ENCODE peak calls at places on chromosomes 6 and 20, in six cellular contexts. One of them, this sample, is unnamed.

GRCh38 chr6:5034328-5034727 is 30.5 kb upstream of the RPP40 start:
- DNase-seq in GM12878: no peak
- DNase-seq in GM12891: no peak
- DNase-seq in H1: no peak
- DNase-seq in HepG2: no peak
- DNase-seq in K562: no peak
- DNase-seq in this sample: no peak

GRCh38 chr20:10469599-10469998 is 34.5 kb downstream of the SLX4IP start:
- DNase-seq in K562: no peak
- DNase-seq in H1: peak
- DNase-seq in GM12878: no peak
- DNase-seq in GM12891: no peak
- DNase-seq in HepG2: peak
- DNase-seq in this sample: no peak

GRCh38 chr6:54102239-54102638 is 9.0 kb upstream of the MLIP start:
- DNase-seq in HepG2: no peak
- DNase-seq in GM12878: no peak
- DNase-seq in H1: no peak
- DNase-seq in GM12891: no peak
- DNase-seq in K562: no peak
- DNase-seq in this sample: no peak

GRCh38 chr6:108677357-108677756 is 116.6 kb downstream of the FOXO3 start:
- DNase-seq in GM12891: no peak
- DNase-seq in HepG2: no peak
- DNase-seq in H1: no peak
- DNase-seq in GM12878: no peak
- DNase-seq in K562: no peak
- DNase-seq in this sample: no peak

GRCh38 chr6:31736768-31737314 is 511 bp upstream of the CLIC1 start:
- DNase-seq in K562: no peak
- DNase-seq in GM12878: no peak
- DNase-seq in HepG2: peak
- DNase-seq in H1: no peak
- DNase-seq in GM12891: no peak
- DNase-seq in this sample: no peak

GRCh38 chr20:24106801-24107158 is 118.2 kb upstream of the GGTLC1 start:
- DNase-seq in HepG2: no peak
- DNase-seq in GM12891: no peak
- DNase-seq in H1: no peak
- DNase-seq in GM12878: no peak
- DNase-seq in K562: no peak
- DNase-seq in this sample: no peak

GRCh38 chr6:108592371-108593337 is 31.9 kb downstream of the FOXO3 start:
- DNase-seq in K562: peak
- DNase-seq in GM12891: no peak
- DNase-seq in H1: no peak
- DNase-seq in HepG2: no peak
- DNase-seq in GM12878: peak
- DNase-seq in this sample: peak

GRCh38 chr6:158972241-158973233 is 27.5 kb downstream of the RSPH3 start:
- DNase-seq in GM12878: peak
- DNase-seq in H1: no peak
- DNase-seq in HepG2: peak
- DNase-seq in GM12891: peak
- DNase-seq in K562: peak
- DNase-seq in this sample: no peak

GRCh38 chr20:16530201-16530681 is 43.0 kb downstream of the KIF16B start:
- DNase-seq in GM12878: no peak
- DNase-seq in H1: no peak
- DNase-seq in HepG2: peak
- DNase-seq in K562: no peak
- DNase-seq in GM12891: no peak
- DNase-seq in this sample: no peak

GRCh38 chr6:159790947-159791598 is 806 bp downstream of the MRPL18 start:
- DNase-seq in HepG2: no peak
- DNase-seq in GM12891: no peak
- DNase-seq in H1: no peak
- DNase-seq in K562: no peak
- DNase-seq in GM12878: no peak
- DNase-seq in this sample: no peak

GRCh38 chr20:35820715-35821114 is 48.9 kb downstream of the PHF20 start:
- DNase-seq in H1: no peak
- DNase-seq in K562: no peak
- DNase-seq in GM12878: no peak
- DNase-seq in GM12891: no peak
- DNase-seq in HepG2: no peak
- DNase-seq in this sample: no peak

GRCh38 chr6:164439331-164439730 is 870.1 kb downstream of the C6orf118 start:
- DNase-seq in H1: no peak
- DNase-seq in GM12891: no peak
- DNase-seq in K562: no peak
- DNase-seq in HepG2: no peak
- DNase-seq in GM12878: no peak
- DNase-seq in this sample: no peak

GRCh38 chr6:89597988-89598387 is 40.6 kb downstream of the LYRM2 start:
- DNase-seq in HepG2: peak
- DNase-seq in GM12878: no peak
- DNase-seq in K562: no peak
- DNase-seq in H1: no peak
- DNase-seq in GM12891: no peak
- DNase-seq in this sample: no peak

GRCh38 chr6:36337814-36338213 is 1.1 kb upstream of the BNIP5 start:
- DNase-seq in H1: no peak
- DNase-seq in HepG2: no peak
- DNase-seq in GM12878: no peak
- DNase-seq in K562: no peak
- DNase-seq in GM12891: no peak
- DNase-seq in this sample: no peak

GRCh38 chr6:36335465-36336209 is 1.1 kb downstream of the BNIP5 start:
- DNase-seq in GM12891: no peak
- DNase-seq in H1: no peak
- DNase-seq in K562: no peak
- DNase-seq in HepG2: no peak
- DNase-seq in GM12878: no peak
- DNase-seq in this sample: no peak

GRCh38 chr6:36336210-36336588 is 489 bp downstream of the BNIP5 start:
- DNase-seq in HepG2: no peak
- DNase-seq in GM12878: no peak
- DNase-seq in K562: no peak
- DNase-seq in H1: no peak
- DNase-seq in GM12891: no peak
- DNase-seq in this sample: no peak

GRCh38 chr6:36334832-36335459 is 1.7 kb downstream of the BNIP5 start:
- DNase-seq in GM12878: no peak
- DNase-seq in HepG2: peak
- DNase-seq in H1: no peak
- DNase-seq in K562: no peak
- DNase-seq in GM12891: no peak
- DNase-seq in this sample: no peak

GRCh38 chr6:36336779-36337194 is at the start of gene BNIP5:
- DNase-seq in HepG2: no peak
- DNase-seq in K562: no peak
- DNase-seq in GM12891: no peak
- DNase-seq in H1: no peak
- DNase-seq in GM12878: no peak
- DNase-seq in this sample: no peak
- TF ChIP-seq POLR2A in HepG2: no peak
- TF ChIP-seq POLR2A in K562: no peak
- TF ChIP-seq POLR2A in GM12891: no peak
- TF ChIP-seq POLR2A in H1: no peak
- TF ChIP-seq POLR2A in GM12878: no peak
- TF ChIP-seq POLR2A in this sample: no peak

GRCh38 chr6:116924245-116924644 is 47.2 kb downstream of the RFX6 start:
- DNase-seq in GM12878: no peak
- DNase-seq in HepG2: peak
- DNase-seq in K562: no peak
- DNase-seq in H1: no peak
- DNase-seq in GM12891: no peak
- DNase-seq in this sample: no peak
- TF ChIP-seq POLR2AphosphoS5 in GM12878: no peak
- TF ChIP-seq POLR2AphosphoS5 in HepG2: no peak
- TF ChIP-seq POLR2AphosphoS5 in K562: no peak
- TF ChIP-seq POLR2AphosphoS5 in H1: no peak
- TF ChIP-seq POLR2AphosphoS5 in GM12891: no peak
- TF ChIP-seq POLR2AphosphoS5 in this sample: no peak

GRCh38 chr6:135722679-135723078 is 128.8 kb upstream of the PDE7B start:
- DNase-seq in HepG2: peak
- DNase-seq in H1: no peak
- DNase-seq in K562: no peak
- DNase-seq in GM12891: no peak
- DNase-seq in GM12878: no peak
- DNase-seq in this sample: no peak
- TF ChIP-seq TAF1 in HepG2: no peak
- TF ChIP-seq TAF1 in H1: no peak
- TF ChIP-seq TAF1 in K562: no peak
- TF ChIP-seq TAF1 in GM12891: no peak
- TF ChIP-seq TAF1 in GM12878: no peak
- TF ChIP-seq TAF1 in this sample: no peak

DNA sequence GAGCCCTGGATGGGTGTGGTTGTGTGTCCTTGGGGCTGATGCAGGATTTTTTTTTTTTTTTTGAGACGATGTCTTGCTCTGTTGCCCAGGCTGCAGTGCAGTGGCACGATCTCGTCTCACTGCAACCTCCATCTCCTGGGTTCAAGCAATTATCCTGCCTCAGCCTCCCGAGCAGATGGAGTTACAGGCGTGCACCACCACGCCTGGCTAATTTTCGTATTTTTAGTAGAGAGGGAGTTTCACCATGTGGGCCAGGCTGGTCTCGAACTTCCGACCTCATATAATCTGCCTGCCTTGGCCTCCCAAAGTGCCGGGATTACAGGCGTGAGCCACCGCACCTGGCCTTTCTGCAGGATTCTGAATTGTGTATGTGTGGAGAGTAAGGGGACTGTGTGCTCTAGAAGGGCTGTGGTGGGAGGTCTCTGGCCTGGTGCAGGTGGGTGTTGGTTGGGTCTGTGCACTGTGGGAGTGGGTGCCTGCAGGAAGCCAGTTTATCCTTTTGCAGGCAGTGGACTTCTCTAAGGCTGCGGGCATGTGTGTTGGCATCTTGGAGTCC is 11.0 kb upstream of the ID1 start:
- DNase-seq in GM12891: no peak
- DNase-seq in HepG2: no peak
- DNase-seq in K562: no peak
- DNase-seq in GM12878: no peak
- DNase-seq in H1: no peak
- DNase-seq in this sample: no peak
- TF ChIP-seq POLR2A in GM12891: no peak
- TF ChIP-seq POLR2A in HepG2: no peak
- TF ChIP-seq POLR2A in K562: no peak
- TF ChIP-seq POLR2A in GM12878: no peak
- TF ChIP-seq POLR2A in H1: no peak
- TF ChIP-seq POLR2A in this sample: no peak

GRCh38 chr20:34216382-34216742 is 24.9 kb upstream of the ASIP start:
- DNase-seq in HepG2: no peak
- DNase-seq in GM12878: no peak
- DNase-seq in H1: no peak
- DNase-seq in GM12891: no peak
- DNase-seq in K562: no peak
- DNase-seq in this sample: no peak

GRCh38 chr20:34211591-34211990 is 29.6 kb upstream of the ASIP start:
- DNase-seq in GM12891: no peak
- DNase-seq in HepG2: no peak
- DNase-seq in K562: no peak
- DNase-seq in H1: no peak
- DNase-seq in GM12878: no peak
- DNase-seq in this sample: no peak

GRCh38 chr20:34220581-34220980 is 20.6 kb upstream of the ASIP start:
- DNase-seq in K562: no peak
- DNase-seq in HepG2: no peak
- DNase-seq in GM12878: no peak
- DNase-seq in GM12891: no peak
- DNase-seq in H1: no peak
- DNase-seq in this sample: no peak

GRCh38 chr20:34213213-34213612 is 28.0 kb upstream of the ASIP start:
- DNase-seq in K562: no peak
- DNase-seq in GM12891: no peak
- DNase-seq in HepG2: no peak
- DNase-seq in H1: no peak
- DNase-seq in GM12878: no peak
- DNase-seq in this sample: no peak

DNA sequence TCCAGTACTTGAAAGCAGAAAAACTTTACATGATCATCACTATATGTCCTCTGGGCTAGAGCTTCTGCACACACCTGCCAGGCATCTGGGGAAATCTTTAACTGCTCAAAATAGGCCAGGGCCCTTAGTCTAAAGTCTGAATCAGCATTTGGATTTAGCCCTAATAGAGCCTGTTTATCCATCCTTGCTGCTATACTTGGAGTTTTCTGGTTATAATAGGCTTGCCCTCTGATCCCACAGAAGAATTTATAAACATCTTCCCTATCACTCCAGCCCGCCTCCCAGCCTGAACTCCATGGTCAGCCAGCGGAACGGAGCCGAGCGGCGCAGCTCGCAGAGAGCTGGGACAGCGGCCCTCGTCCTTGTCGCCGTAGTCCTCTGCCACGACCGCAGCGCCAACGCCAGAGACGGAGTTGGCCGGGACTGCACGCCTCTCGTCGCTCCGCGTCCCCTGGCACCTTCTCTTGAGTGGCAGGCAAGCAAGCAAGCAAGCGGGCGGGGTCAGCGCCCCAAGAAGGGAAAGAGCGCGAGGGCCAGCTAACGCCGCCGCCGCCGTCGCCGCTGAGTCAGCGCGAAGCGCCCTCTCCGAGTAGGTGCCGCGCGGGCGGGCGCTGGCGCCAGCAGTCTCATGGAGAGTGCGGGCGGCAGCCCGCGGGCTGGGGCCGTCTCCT is 25.4 kb upstream of the ASIP start:
- DNase-seq in HepG2: peak
- DNase-seq in K562: peak
- DNase-seq in GM12878: no peak
- DNase-seq in H1: peak
- DNase-seq in GM12891: peak
- DNase-seq in this sample: peak
- TF ChIP-seq POLR2AphosphoS5 in HepG2: no peak
- TF ChIP-seq POLR2AphosphoS5 in K562: peak
- TF ChIP-seq POLR2AphosphoS5 in GM12878: no peak
- TF ChIP-seq POLR2AphosphoS5 in H1: no peak
- TF ChIP-seq POLR2AphosphoS5 in GM12891: no peak
- TF ChIP-seq POLR2AphosphoS5 in this sample: no peak

GRCh38 chr20:41046716-41047115 is 18.1 kb downstream of the TOP1 start:
- DNase-seq in GM12878: no peak
- DNase-seq in HepG2: no peak
- DNase-seq in H1: no peak
- DNase-seq in GM12891: no peak
- DNase-seq in K562: no peak
- DNase-seq in this sample: no peak
- TF ChIP-seq TAF1 in GM12878: no peak
- TF ChIP-seq TAF1 in HepG2: no peak
- TF ChIP-seq TAF1 in H1: no peak
- TF ChIP-seq TAF1 in GM12891: no peak
- TF ChIP-seq TAF1 in K562: no peak
- TF ChIP-seq TAF1 in this sample: no peak

GRCh38 chr20:63682384-63683139 is 13.9 kb upstream of the TNFRSF6B start:
- DNase-seq in HepG2: peak
- DNase-seq in K562: no peak
- DNase-seq in GM12878: no peak
- DNase-seq in H1: no peak
- DNase-seq in GM12891: no peak
- DNase-seq in this sample: no peak
- TF ChIP-seq POLR2A in HepG2: peak
- TF ChIP-seq POLR2A in K562: no peak
- TF ChIP-seq POLR2A in GM12878: no peak
- TF ChIP-seq POLR2A in H1: no peak
- TF ChIP-seq POLR2A in GM12891: no peak
- TF ChIP-seq POLR2A in this sample: no peak